ENCODE peak calls at places on chromosomes 16 and 17, in six cellular contexts. One of them, this sample, is unnamed.

GRCh38 chr17:77316191-77316641 is 175.4 kb downstream of the SEC14L1 start:
- DNase-seq in kidney epithelial cell: no peak
- DNase-seq in cardiac fibroblast: peak
- DNase-seq in dorsolateral prefrontal cortex: no peak
- DNase-seq in IMR-90: peak
- DNase-seq in testis: peak
- DNase-seq in this sample: peak

GRCh38 chr16:11485676-11486075 is 101.0 kb downstream of the LITAF start:
- DNase-seq in kidney epithelial cell: no peak
- DNase-seq in cardiac fibroblast: no peak
- DNase-seq in dorsolateral prefrontal cortex: no peak
- DNase-seq in IMR-90: no peak
- DNase-seq in testis: no peak
- DNase-seq in this sample: no peak

GRCh38 chr16:4339909-4340308 is 11.2 kb downstream of the PAM16 start:
- DNase-seq in kidney epithelial cell: no peak
- DNase-seq in cardiac fibroblast: peak
- DNase-seq in dorsolateral prefrontal cortex: no peak
- DNase-seq in IMR-90: peak
- DNase-seq in testis: no peak
- DNase-seq in this sample: no peak

GRCh38 chr17:68567035-68567434 is 34.1 kb downstream of the FAM20A start:
- DNase-seq in kidney epithelial cell: no peak
- DNase-seq in cardiac fibroblast: no peak
- DNase-seq in dorsolateral prefrontal cortex: no peak
- DNase-seq in IMR-90: no peak
- DNase-seq in testis: no peak
- DNase-seq in this sample: no peak

GRCh38 chr17:67995568-67996191 is 589 bp downstream of the C17orf58 start:
- DNase-seq in kidney epithelial cell: no peak
- DNase-seq in cardiac fibroblast: no peak
- DNase-seq in dorsolateral prefrontal cortex: peak
- DNase-seq in IMR-90: no peak
- DNase-seq in testis: no peak
- DNase-seq in this sample: peak

GRCh38 chr16:24113115-24113745 is 142.9 kb upstream of the CACNG3 start:
- DNase-seq in kidney epithelial cell: no peak
- DNase-seq in cardiac fibroblast: no peak
- DNase-seq in dorsolateral prefrontal cortex: no peak
- DNase-seq in IMR-90: no peak
- DNase-seq in testis: no peak
- DNase-seq in this sample: no peak

GRCh38 chr17:16371742-16372141 is 9.1 kb upstream of the UBB start:
- DNase-seq in kidney epithelial cell: no peak
- DNase-seq in cardiac fibroblast: peak
- DNase-seq in dorsolateral prefrontal cortex: no peak
- DNase-seq in IMR-90: peak
- DNase-seq in testis: no peak
- DNase-seq in this sample: peak

GRCh38 chr17:42518046-42518754 is 17.8 kb upstream of the NAGLU start:
- DNase-seq in kidney epithelial cell: peak
- DNase-seq in cardiac fibroblast: peak
- DNase-seq in dorsolateral prefrontal cortex: peak
- DNase-seq in IMR-90: peak
- DNase-seq in testis: peak
- DNase-seq in this sample: peak

GRCh38 chr16:82580293-82580900 is 46.4 kb upstream of the CDH13 start:
- DNase-seq in kidney epithelial cell: no peak
- DNase-seq in cardiac fibroblast: peak
- DNase-seq in dorsolateral prefrontal cortex: peak
- DNase-seq in IMR-90: no peak
- DNase-seq in testis: peak
- DNase-seq in this sample: peak

GRCh38 chr16:11005611-11005975 is 61.2 kb downstream of the CLEC16A start:
- DNase-seq in kidney epithelial cell: no peak
- DNase-seq in cardiac fibroblast: peak
- DNase-seq in dorsolateral prefrontal cortex: no peak
- DNase-seq in IMR-90: peak
- DNase-seq in testis: no peak
- DNase-seq in this sample: peak

GRCh38 chr17:38724337-38724988 is 5.7 kb upstream of the CISD3 start:
- DNase-seq in kidney epithelial cell: no peak
- DNase-seq in cardiac fibroblast: no peak
- DNase-seq in dorsolateral prefrontal cortex: peak
- DNase-seq in IMR-90: no peak
- DNase-seq in testis: peak
- DNase-seq in this sample: no peak

GRCh38 chr16:15973997-15974396 is 24.6 kb downstream of the ABCC1 start:
- DNase-seq in kidney epithelial cell: no peak
- DNase-seq in cardiac fibroblast: no peak
- DNase-seq in dorsolateral prefrontal cortex: no peak
- DNase-seq in IMR-90: no peak
- DNase-seq in testis: no peak
- DNase-seq in this sample: no peak

GRCh38 chr16:3646348-3646920 is 8.1 kb upstream of the DNASE1 start:
- DNase-seq in kidney epithelial cell: no peak
- DNase-seq in cardiac fibroblast: no peak
- DNase-seq in dorsolateral prefrontal cortex: no peak
- DNase-seq in IMR-90: peak
- DNase-seq in testis: peak
- DNase-seq in this sample: no peak

GRCh38 chr17:1002771-1003555 is 6.0 kb downstream of the TIMM22 start:
- DNase-seq in kidney epithelial cell: no peak
- DNase-seq in cardiac fibroblast: peak
- DNase-seq in dorsolateral prefrontal cortex: peak
- DNase-seq in IMR-90: peak
- DNase-seq in testis: no peak
- DNase-seq in this sample: peak

GRCh38 chr17:68195667-68196393 is 52.0 kb upstream of the AMZ2 start:
- DNase-seq in kidney epithelial cell: no peak
- DNase-seq in cardiac fibroblast: no peak
- DNase-seq in dorsolateral prefrontal cortex: no peak
- DNase-seq in IMR-90: no peak
- DNase-seq in testis: no peak
- DNase-seq in this sample: no peak

GRCh38 chr17:32551186-32551955 is 64.6 kb downstream of the CDK5R1 start:
- DNase-seq in kidney epithelial cell: peak
- DNase-seq in cardiac fibroblast: peak
- DNase-seq in dorsolateral prefrontal cortex: no peak
- DNase-seq in IMR-90: peak
- DNase-seq in testis: no peak
- DNase-seq in this sample: peak

GRCh38 chr17:79956853-79957252 is 78.8 kb downstream of the TBC1D16 start:
- DNase-seq in kidney epithelial cell: no peak
- DNase-seq in cardiac fibroblast: no peak
- DNase-seq in dorsolateral prefrontal cortex: peak
- DNase-seq in IMR-90: no peak
- DNase-seq in testis: no peak
- DNase-seq in this sample: no peak

GRCh38 chr17:72693147-72693878 is 399.2 kb downstream of the SLC39A11 start:
- DNase-seq in kidney epithelial cell: no peak
- DNase-seq in cardiac fibroblast: no peak
- DNase-seq in dorsolateral prefrontal cortex: no peak
- DNase-seq in IMR-90: no peak
- DNase-seq in testis: no peak
- DNase-seq in this sample: peak

GRCh38 chr17:71437176-71437575 is 683.6 kb upstream of the SOX9 start:
- DNase-seq in kidney epithelial cell: no peak
- DNase-seq in cardiac fibroblast: no peak
- DNase-seq in dorsolateral prefrontal cortex: no peak
- DNase-seq in IMR-90: peak
- DNase-seq in testis: no peak
- DNase-seq in this sample: no peak

GRCh38 chr17:57988301-57989010 is 402 bp upstream of the VEZF1 start:
- DNase-seq in kidney epithelial cell: no peak
- DNase-seq in cardiac fibroblast: peak
- DNase-seq in dorsolateral prefrontal cortex: peak
- DNase-seq in IMR-90: peak
- DNase-seq in testis: peak
- DNase-seq in this sample: peak

GRCh38 chr17:1055751-1056645 is 59.1 kb downstream of the TIMM22 start:
- DNase-seq in kidney epithelial cell: no peak
- DNase-seq in cardiac fibroblast: peak
- DNase-seq in dorsolateral prefrontal cortex: peak
- DNase-seq in IMR-90: peak
- DNase-seq in testis: peak
- DNase-seq in this sample: peak

GRCh38 chr16:66099261-66099660 is 267.2 kb upstream of the CDH5 start:
- DNase-seq in kidney epithelial cell: no peak
- DNase-seq in cardiac fibroblast: no peak
- DNase-seq in dorsolateral prefrontal cortex: no peak
- DNase-seq in IMR-90: no peak
- DNase-seq in testis: no peak
- DNase-seq in this sample: no peak

GRCh38 chr16:19926449-19927390 is 42.1 kb upstream of the GPRC5B start:
- DNase-seq in kidney epithelial cell: peak
- DNase-seq in cardiac fibroblast: peak
- DNase-seq in dorsolateral prefrontal cortex: no peak
- DNase-seq in IMR-90: peak
- DNase-seq in testis: no peak
- DNase-seq in this sample: peak

GRCh38 chr17:47621293-47622178 is 28.2 kb upstream of the KPNB1 start:
- DNase-seq in kidney epithelial cell: peak
- DNase-seq in cardiac fibroblast: peak
- DNase-seq in dorsolateral prefrontal cortex: peak
- DNase-seq in IMR-90: peak
- DNase-seq in testis: peak
- DNase-seq in this sample: peak

GRCh38 chr16:9898555-9898954 is 283.7 kb downstream of the GRIN2A start:
- DNase-seq in kidney epithelial cell: no peak
- DNase-seq in cardiac fibroblast: no peak
- DNase-seq in dorsolateral prefrontal cortex: no peak
- DNase-seq in IMR-90: no peak
- DNase-seq in testis: no peak
- DNase-seq in this sample: no peak

GRCh38 chr17:40554646-40555295 is 10.5 kb downstream of the CCR7 start:
- DNase-seq in kidney epithelial cell: no peak
- DNase-seq in cardiac fibroblast: no peak
- DNase-seq in dorsolateral prefrontal cortex: peak
- DNase-seq in IMR-90: no peak
- DNase-seq in testis: no peak
- DNase-seq in this sample: no peak

DNA sequence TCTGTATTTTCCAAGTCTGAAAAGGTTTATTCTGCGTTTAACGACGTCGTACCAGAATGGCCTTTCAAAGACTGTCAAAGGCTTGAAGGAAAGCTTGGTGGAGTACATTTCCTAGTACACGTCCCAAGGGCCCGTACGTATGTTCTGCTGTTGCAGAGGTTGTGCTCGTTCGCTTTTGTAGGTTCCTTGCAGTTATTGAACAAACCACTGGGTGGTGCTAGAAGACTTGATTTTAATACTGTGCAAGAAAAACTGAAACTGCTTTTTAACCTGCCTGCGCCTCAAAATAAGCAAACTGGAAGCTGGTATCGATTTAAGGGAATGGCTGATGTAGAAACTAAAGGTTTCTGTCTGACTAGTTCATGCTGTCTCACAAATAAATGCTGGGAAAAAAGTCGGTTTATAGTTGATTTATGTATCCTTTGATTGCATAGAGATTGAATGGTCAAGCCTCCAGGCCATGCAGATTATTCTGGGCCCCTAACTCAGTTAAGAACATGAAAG is 54.6 kb downstream of the USP10 start:
- DNase-seq in kidney epithelial cell: peak
- DNase-seq in cardiac fibroblast: peak
- DNase-seq in dorsolateral prefrontal cortex: no peak
- DNase-seq in IMR-90: peak
- DNase-seq in testis: peak
- DNase-seq in this sample: peak
- H3K4me3 ChIP-seq in kidney epithelial cell: no peak
- H3K4me3 ChIP-seq in cardiac fibroblast: no peak
- H3K4me3 ChIP-seq in dorsolateral prefrontal cortex: peak
- H3K4me3 ChIP-seq in IMR-90: no peak
- H3K4me3 ChIP-seq in testis: no peak
- H3K4me3 ChIP-seq in this sample: no peak

GRCh38 chr16:2486645-2487516 is 12.0 kb downstream of the TBC1D24 start:
- DNase-seq in kidney epithelial cell: no peak
- DNase-seq in cardiac fibroblast: no peak
- DNase-seq in dorsolateral prefrontal cortex: peak
- DNase-seq in IMR-90: peak
- DNase-seq in testis: peak
- DNase-seq in this sample: no peak
- TF ChIP-seq CTCF in kidney epithelial cell: peak
- TF ChIP-seq CTCF in cardiac fibroblast: no peak
- TF ChIP-seq CTCF in dorsolateral prefrontal cortex: peak
- TF ChIP-seq CTCF in IMR-90: peak
- TF ChIP-seq CTCF in testis: no peak
- TF ChIP-seq CTCF in this sample: no peak

DNA sequence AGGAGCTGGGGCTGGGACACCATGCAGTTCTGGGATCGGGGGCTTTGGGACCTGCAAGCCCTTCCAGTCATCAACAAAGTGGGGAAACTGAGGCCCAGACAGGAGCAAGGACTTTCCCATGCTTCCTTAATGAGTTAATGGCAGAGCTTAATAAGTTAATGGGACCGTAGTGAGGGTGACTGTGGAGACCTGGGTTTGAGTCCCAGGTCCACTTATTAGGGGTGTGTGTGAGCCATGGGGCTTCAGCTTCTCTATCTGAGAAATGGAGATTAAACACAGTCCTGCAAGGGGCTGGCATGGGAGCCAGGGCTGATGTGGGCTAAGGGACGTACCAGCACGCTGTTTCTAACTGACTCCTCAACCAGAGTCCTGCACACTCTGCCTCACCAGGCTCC is 41.7 kb upstream of the NKD1 start:
- DNase-seq in kidney epithelial cell: no peak
- DNase-seq in cardiac fibroblast: no peak
- DNase-seq in dorsolateral prefrontal cortex: no peak
- DNase-seq in IMR-90: no peak
- DNase-seq in testis: no peak
- DNase-seq in this sample: no peak
- H3K4me3 ChIP-seq in kidney epithelial cell: no peak
- H3K4me3 ChIP-seq in cardiac fibroblast: no peak
- H3K4me3 ChIP-seq in dorsolateral prefrontal cortex: no peak
- H3K4me3 ChIP-seq in IMR-90: no peak
- H3K4me3 ChIP-seq in testis: no peak
- H3K4me3 ChIP-seq in this sample: no peak

DNA sequence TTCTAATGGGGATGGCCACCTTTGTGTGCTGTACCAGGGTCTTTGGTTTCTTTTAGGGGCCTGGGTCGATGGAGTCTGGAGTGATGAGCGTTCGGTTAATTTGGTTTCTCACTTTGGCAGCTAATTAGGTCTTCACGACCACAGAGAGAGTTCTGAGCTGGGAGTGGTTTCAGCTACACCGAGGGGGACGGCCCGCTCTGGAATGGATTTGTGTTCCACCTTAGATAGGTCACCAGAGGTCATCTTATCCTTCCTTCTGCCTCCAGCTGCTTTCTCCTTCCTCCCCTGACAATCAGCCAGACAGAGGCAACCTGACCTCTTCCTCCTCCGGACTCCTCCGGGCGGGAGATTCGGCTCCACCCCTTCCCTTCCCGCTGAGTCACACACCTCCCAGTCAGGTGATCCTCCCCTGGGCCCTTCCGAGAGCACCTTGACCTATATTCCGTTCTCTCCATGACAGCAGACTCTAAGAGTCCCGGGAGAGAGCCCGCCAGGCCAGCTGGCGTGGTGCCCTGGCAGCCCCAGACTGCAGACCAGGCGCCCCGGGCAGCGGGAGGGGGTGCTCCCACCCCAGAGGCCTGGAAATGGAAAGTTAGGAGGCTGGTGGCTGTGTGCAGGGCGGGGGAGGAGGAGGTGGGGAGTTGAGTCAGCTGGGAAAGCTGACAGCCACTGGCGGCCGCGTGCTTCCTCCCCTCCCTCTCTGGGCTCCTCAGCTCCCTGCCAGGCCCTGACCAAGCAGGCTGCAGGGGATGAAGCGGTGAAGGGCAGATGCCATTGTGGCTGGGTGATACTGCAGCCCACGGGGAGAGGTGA is 44.7 kb downstream of the CHD9 start:
- DNase-seq in kidney epithelial cell: peak
- DNase-seq in cardiac fibroblast: peak
- DNase-seq in dorsolateral prefrontal cortex: peak
- DNase-seq in IMR-90: peak
- DNase-seq in testis: peak
- DNase-seq in this sample: peak
- TF ChIP-seq CTCF in kidney epithelial cell: no peak
- TF ChIP-seq CTCF in cardiac fibroblast: no peak
- TF ChIP-seq CTCF in dorsolateral prefrontal cortex: no peak
- TF ChIP-seq CTCF in IMR-90: no peak
- TF ChIP-seq CTCF in testis: no peak
- TF ChIP-seq CTCF in this sample: no peak

This sample was measured in fibroblast of mammary gland.